ENCODE peak calls at places on chromosomes 12 and 14, in four cellular contexts. One of them, this sample, is unnamed.

GRCh38 chr12:32102234-32102633 is 4.4 kb upstream of the BICD1 start:
- DNase-seq in OCI-LY7: no peak
- DNase-seq in astrocyte: no peak
- DNase-seq in neuronal stem cell: no peak
- DNase-seq in this sample: no peak

GRCh38 chr12:86727151-86727550 is 471.0 kb upstream of the MGAT4C start:
- DNase-seq in OCI-LY7: no peak
- DNase-seq in astrocyte: peak
- DNase-seq in neuronal stem cell: no peak
- DNase-seq in this sample: no peak

GRCh38 chr12:29818925-29819324 is 35.2 kb upstream of the TMTC1 start:
- DNase-seq in astrocyte: no peak
- DNase-seq in neuronal stem cell: no peak
- DNase-seq in OCI-LY7: no peak
- DNase-seq in this sample: no peak

GRCh38 chr12:100801335-100801734 is 6.8 kb downstream of the ANO4 start:
- DNase-seq in OCI-LY7: no peak
- DNase-seq in neuronal stem cell: no peak
- DNase-seq in astrocyte: peak
- DNase-seq in this sample: no peak

GRCh38 chr12:76533331-76533730 is 26.2 kb downstream of the OSBPL8 start:
- DNase-seq in OCI-LY7: no peak
- DNase-seq in astrocyte: no peak
- DNase-seq in neuronal stem cell: no peak
- DNase-seq in this sample: no peak

GRCh38 chr12:84046869-84047268 is 865.7 kb downstream of the SLC6A15 start:
- DNase-seq in OCI-LY7: no peak
- DNase-seq in neuronal stem cell: no peak
- DNase-seq in astrocyte: peak
- DNase-seq in this sample: no peak

GRCh38 chr14:104346608-104347007 is 208.2 kb downstream of the KIF26A start:
- DNase-seq in neuronal stem cell: no peak
- DNase-seq in astrocyte: no peak
- DNase-seq in OCI-LY7: no peak
- DNase-seq in this sample: no peak

GRCh38 chr12:67890726-67891125 is 98.5 kb upstream of the IFNG-AS1 start:
- DNase-seq in neuronal stem cell: no peak
- DNase-seq in astrocyte: no peak
- DNase-seq in OCI-LY7: no peak
- DNase-seq in this sample: no peak

GRCh38 chr14:101113835-101114725 is 210.6 kb upstream of the RTL1 start:
- DNase-seq in neuronal stem cell: no peak
- DNase-seq in astrocyte: no peak
- DNase-seq in OCI-LY7: no peak
- DNase-seq in this sample: peak

GRCh38 chr14:38042356-38042755 is 165.3 kb upstream of the SSTR1 start:
- DNase-seq in astrocyte: peak
- DNase-seq in neuronal stem cell: no peak
- DNase-seq in OCI-LY7: no peak
- DNase-seq in this sample: no peak

GRCh38 chr12:80232873-80233272 is 133.5 kb downstream of the OTOGL start:
- DNase-seq in OCI-LY7: no peak
- DNase-seq in astrocyte: no peak
- DNase-seq in neuronal stem cell: no peak
- DNase-seq in this sample: no peak

GRCh38 chr14:28382460-28383220 is 383.9 kb upstream of the FOXG1 start:
- DNase-seq in astrocyte: peak
- DNase-seq in neuronal stem cell: no peak
- DNase-seq in OCI-LY7: no peak
- DNase-seq in this sample: no peak

GRCh38 chr12:121295746-121296617 is 527 bp downstream of the CAMKK2 start:
- DNase-seq in OCI-LY7: peak
- DNase-seq in neuronal stem cell: peak
- DNase-seq in astrocyte: no peak
- DNase-seq in this sample: peak

GRCh38 chr12:69966409-69966808 is 141.4 kb downstream of the MYRFL start:
- DNase-seq in OCI-LY7: no peak
- DNase-seq in neuronal stem cell: no peak
- DNase-seq in astrocyte: peak
- DNase-seq in this sample: no peak

GRCh38 chr14:80426686-80427085 is 215.4 kb upstream of the DIO2 start:
- DNase-seq in astrocyte: peak
- DNase-seq in OCI-LY7: no peak
- DNase-seq in neuronal stem cell: no peak
- DNase-seq in this sample: no peak

GRCh38 chr14:63504628-63505027 is 38.5 kb downstream of the PPP2R5E start:
- DNase-seq in astrocyte: no peak
- DNase-seq in OCI-LY7: no peak
- DNase-seq in neuronal stem cell: no peak
- DNase-seq in this sample: no peak

GRCh38 chr12:66066071-66066928 is 64.2 kb downstream of the LLPH start:
- DNase-seq in astrocyte: peak
- DNase-seq in OCI-LY7: no peak
- DNase-seq in neuronal stem cell: no peak
- DNase-seq in this sample: no peak

GRCh38 chr12:49201595-49202295 is 12.9 kb upstream of the TUBA1A start:
- DNase-seq in neuronal stem cell: no peak
- DNase-seq in astrocyte: peak
- DNase-seq in OCI-LY7: no peak
- DNase-seq in this sample: peak

GRCh38 chr12:10595881-10596280 is 17.5 kb downstream of the MAGOHB start:
- DNase-seq in astrocyte: no peak
- DNase-seq in OCI-LY7: no peak
- DNase-seq in neuronal stem cell: no peak
- DNase-seq in this sample: no peak

GRCh38 chr12:113220593-113221180 is 577 bp upstream of the TPCN1 start:
- DNase-seq in OCI-LY7: peak
- DNase-seq in neuronal stem cell: no peak
- DNase-seq in astrocyte: no peak
- DNase-seq in this sample: no peak

GRCh38 chr12:15322164-15323054 is at the start of gene PTPRO:
- DNase-seq in astrocyte: peak
- DNase-seq in OCI-LY7: no peak
- DNase-seq in neuronal stem cell: peak
- DNase-seq in this sample: peak

GRCh38 chr12:64900540-64900939 is 76.1 kb downstream of the TBC1D30 start:
- DNase-seq in neuronal stem cell: no peak
- DNase-seq in astrocyte: peak
- DNase-seq in OCI-LY7: no peak
- DNase-seq in this sample: no peak

GRCh38 chr12:65977384-65977783 is 153.1 kb downstream of the HMGA2 start:
- DNase-seq in neuronal stem cell: no peak
- DNase-seq in astrocyte: no peak
- DNase-seq in OCI-LY7: no peak
- DNase-seq in this sample: no peak

GRCh38 chr12:119512772-119513497 is 80.6 kb upstream of the TMEM233 start:
- DNase-seq in neuronal stem cell: peak
- DNase-seq in astrocyte: peak
- DNase-seq in OCI-LY7: peak
- DNase-seq in this sample: no peak

GRCh38 chr12:89064780-89065179 is 287.5 kb downstream of the DUSP6 start:
- DNase-seq in astrocyte: peak
- DNase-seq in neuronal stem cell: no peak
- DNase-seq in OCI-LY7: no peak
- DNase-seq in this sample: no peak

GRCh38 chr14:70008863-70009262 is 129.6 kb downstream of the SMOC1 start:
- DNase-seq in astrocyte: no peak
- DNase-seq in OCI-LY7: no peak
- DNase-seq in neuronal stem cell: no peak
- DNase-seq in this sample: no peak

GRCh38 chr12:107368586-107368985 is 275.2 kb upstream of the CRY1 start:
- DNase-seq in astrocyte: no peak
- DNase-seq in neuronal stem cell: no peak
- DNase-seq in OCI-LY7: no peak
- DNase-seq in this sample: no peak

GRCh38 chr14:62428429-62429203 is 616.6 kb downstream of the KCNH5 start:
- DNase-seq in OCI-LY7: no peak
- DNase-seq in neuronal stem cell: no peak
- DNase-seq in astrocyte: peak
- DNase-seq in this sample: no peak

GRCh38 chr14:77579760-77580159 is 36.7 kb downstream of the SPTLC2 start:
- DNase-seq in astrocyte: no peak
- DNase-seq in OCI-LY7: no peak
- DNase-seq in neuronal stem cell: no peak
- DNase-seq in this sample: no peak

GRCh38 chr14:103385153-103385993 is at the start of gene MARK3:
- DNase-seq in OCI-LY7: peak
- DNase-seq in neuronal stem cell: peak
- DNase-seq in astrocyte: peak
- DNase-seq in this sample: peak

GRCh38 chr12:119180380-119181040 is 1.8 kb downstream of the HSPB8 start:
- DNase-seq in OCI-LY7: no peak
- DNase-seq in astrocyte: peak
- DNase-seq in neuronal stem cell: no peak
- DNase-seq in this sample: no peak

GRCh38 chr12:59084758-59085383 is 164.6 kb upstream of the LRIG3 start:
- DNase-seq in astrocyte: peak
- DNase-seq in neuronal stem cell: no peak
- DNase-seq in OCI-LY7: no peak
- DNase-seq in this sample: peak

GRCh38 chr12:131164096-131164872 is 210.6 kb downstream of the ADGRD1 start:
- DNase-seq in astrocyte: no peak
- DNase-seq in OCI-LY7: no peak
- DNase-seq in neuronal stem cell: no peak
- DNase-seq in this sample: peak

GRCh38 chr12:47744778-47745436 is 13.8 kb downstream of the RAPGEF3 start:
- DNase-seq in neuronal stem cell: no peak
- DNase-seq in OCI-LY7: no peak
- DNase-seq in astrocyte: no peak
- DNase-seq in this sample: no peak
- H2AFZ ChIP-seq in neuronal stem cell: peak
- H2AFZ ChIP-seq in OCI-LY7: no peak
- H2AFZ ChIP-seq in astrocyte: no peak
- H2AFZ ChIP-seq in this sample: no peak

DNA sequence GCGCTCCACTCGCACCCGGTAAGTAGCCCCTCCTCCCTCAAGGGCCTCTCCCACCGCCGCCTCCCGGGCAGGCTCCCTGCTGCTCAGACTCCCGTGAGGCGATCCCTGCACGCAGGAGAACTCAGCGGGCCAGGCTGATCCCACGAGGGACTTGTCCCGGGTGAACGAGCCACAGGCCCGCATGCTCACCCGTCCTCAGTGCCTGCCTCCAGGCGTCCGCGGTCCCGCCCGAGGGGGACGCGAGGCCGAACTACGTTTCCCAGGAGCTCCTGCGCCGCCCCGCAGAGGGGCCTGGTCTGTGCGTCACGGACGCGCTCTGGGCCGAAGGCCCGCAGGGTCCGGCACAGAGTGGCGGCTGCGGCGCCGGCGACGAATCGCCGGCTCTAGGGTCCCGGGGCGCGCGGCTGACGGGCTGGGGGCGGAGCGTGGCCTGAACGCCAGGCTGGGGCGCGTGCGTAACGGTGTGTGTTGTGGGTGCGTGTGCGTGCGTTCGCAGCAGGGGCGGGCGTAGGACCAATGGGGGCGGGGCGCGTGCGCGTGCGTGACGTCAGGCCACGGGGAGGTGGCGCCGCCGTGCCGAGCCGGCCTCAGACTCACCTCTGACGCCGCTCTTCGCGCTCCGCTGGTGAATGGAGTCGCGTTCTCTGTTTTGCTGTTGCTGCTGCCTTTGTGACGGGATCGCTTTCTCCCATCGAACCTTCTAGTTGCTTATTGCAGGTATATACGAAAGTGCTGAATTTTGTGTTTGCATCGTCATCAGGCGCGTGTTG is at the start of the genes ZNF10 and ZNF891:
- DNase-seq in astrocyte: peak
- DNase-seq in OCI-LY7: peak
- DNase-seq in neuronal stem cell: peak
- DNase-seq in this sample: peak
- H2AFZ ChIP-seq in astrocyte: peak
- H2AFZ ChIP-seq in OCI-LY7: peak
- H2AFZ ChIP-seq in neuronal stem cell: peak
- H2AFZ ChIP-seq in this sample: peak

DNA sequence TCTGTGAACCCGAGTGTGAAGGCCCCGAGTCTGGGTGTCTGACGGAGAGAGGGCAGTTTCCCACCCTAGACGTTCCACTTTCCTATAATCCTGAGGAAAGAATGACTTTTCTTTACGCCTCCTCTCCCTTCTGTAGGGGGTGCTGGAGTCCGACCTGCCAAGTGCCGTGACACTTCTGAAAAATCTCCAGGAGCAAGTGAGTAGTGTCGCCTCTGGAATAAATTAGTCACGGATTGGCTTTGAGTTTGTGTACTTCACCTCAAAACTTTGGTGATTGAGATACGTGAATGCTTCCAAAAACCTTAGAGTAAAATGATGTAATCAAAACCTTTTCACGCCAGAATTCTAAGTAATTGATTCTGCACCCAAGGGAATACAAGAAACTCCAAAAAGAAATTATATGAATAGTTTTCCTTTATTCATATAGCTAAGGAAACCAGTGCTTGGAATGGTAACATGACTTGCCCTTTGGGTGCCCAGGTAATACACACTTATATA is 452 bp downstream of the NGDN start:
- DNase-seq in OCI-LY7: no peak
- DNase-seq in astrocyte: peak
- DNase-seq in neuronal stem cell: no peak
- DNase-seq in this sample: no peak
- H2AFZ ChIP-seq in OCI-LY7: peak
- H2AFZ ChIP-seq in astrocyte: peak
- H2AFZ ChIP-seq in neuronal stem cell: peak
- H2AFZ ChIP-seq in this sample: peak

DNA sequence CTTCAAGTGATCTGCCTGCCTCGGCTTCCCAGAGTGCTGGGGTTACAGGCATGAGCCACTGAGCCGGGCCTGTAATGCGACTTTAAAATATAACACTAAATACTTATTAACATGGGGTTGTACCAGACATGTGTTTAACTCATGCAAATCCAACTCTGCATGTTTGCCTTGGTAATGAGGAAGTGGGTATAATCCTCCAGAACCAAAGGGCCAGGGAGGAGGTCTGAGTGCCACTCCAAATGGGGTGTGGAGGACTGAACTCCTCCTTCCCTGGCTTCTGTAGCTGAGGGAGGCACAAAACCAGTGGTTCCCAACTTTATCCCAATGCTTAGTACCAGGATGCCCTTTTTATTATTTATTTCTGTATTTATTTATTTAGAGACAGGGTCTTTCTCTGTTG is 61.6 kb upstream of the MED13L start:
- DNase-seq in neuronal stem cell: no peak
- DNase-seq in OCI-LY7: no peak
- DNase-seq in astrocyte: no peak
- DNase-seq in this sample: no peak
- H2AFZ ChIP-seq in neuronal stem cell: no peak
- H2AFZ ChIP-seq in OCI-LY7: no peak
- H2AFZ ChIP-seq in astrocyte: no peak
- H2AFZ ChIP-seq in this sample: no peak